ENCODE peak calls at places on chromosomes 2 and 18, in five cellular contexts. One of them, this sample, is unnamed.

GRCh38 chr18:6992761-6993160 is 124.8 kb downstream of the LAMA1 start:
- DNase-seq in endothelial cell: no peak
- DNase-seq in HEK293T: no peak
- DNase-seq in Right ventricle myocardium inferior: no peak
- DNase-seq in ELR: no peak
- DNase-seq in this sample: no peak

GRCh38 chr2:101230541-101230993 is 22.1 kb upstream of the CNOT11 start:
- DNase-seq in ELR: no peak
- DNase-seq in Right ventricle myocardium inferior: no peak
- DNase-seq in HEK293T: no peak
- DNase-seq in endothelial cell: no peak
- DNase-seq in this sample: no peak

GRCh38 chr2:85769236-85769986 is 15.6 kb downstream of the ATOH8 start:
- DNase-seq in endothelial cell: peak
- DNase-seq in Right ventricle myocardium inferior: no peak
- DNase-seq in HEK293T: peak
- DNase-seq in ELR: peak
- DNase-seq in this sample: peak

GRCh38 chr2:240224676-240225075 is 84.2 kb upstream of the OTOS start:
- DNase-seq in HEK293T: no peak
- DNase-seq in ELR: peak
- DNase-seq in Right ventricle myocardium inferior: no peak
- DNase-seq in endothelial cell: no peak
- DNase-seq in this sample: no peak

GRCh38 chr2:70123051-70123828 is 36.0 kb downstream of the PCBP1 start:
- DNase-seq in endothelial cell: no peak
- DNase-seq in Right ventricle myocardium inferior: no peak
- DNase-seq in HEK293T: peak
- DNase-seq in ELR: peak
- DNase-seq in this sample: no peak

GRCh38 chr2:100708333-100708732 is 111.6 kb upstream of the NPAS2 start:
- DNase-seq in Right ventricle myocardium inferior: no peak
- DNase-seq in HEK293T: no peak
- DNase-seq in endothelial cell: no peak
- DNase-seq in ELR: no peak
- DNase-seq in this sample: no peak

GRCh38 chr2:122478773-122479172 is 723.3 kb downstream of the TSN start:
- DNase-seq in Right ventricle myocardium inferior: no peak
- DNase-seq in HEK293T: no peak
- DNase-seq in endothelial cell: no peak
- DNase-seq in ELR: no peak
- DNase-seq in this sample: no peak

GRCh38 chr2:215612770-215613169 is 176.9 kb upstream of the FN1 start:
- DNase-seq in HEK293T: no peak
- DNase-seq in endothelial cell: no peak
- DNase-seq in ELR: peak
- DNase-seq in Right ventricle myocardium inferior: no peak
- DNase-seq in this sample: no peak

GRCh38 chr2:48569433-48569832 is 39.5 kb downstream of the STON1 start:
- DNase-seq in Right ventricle myocardium inferior: no peak
- DNase-seq in endothelial cell: no peak
- DNase-seq in ELR: no peak
- DNase-seq in HEK293T: no peak
- DNase-seq in this sample: no peak

GRCh38 chr2:73983322-73984202 is 1.1 kb upstream of the TET3 start:
- DNase-seq in Right ventricle myocardium inferior: no peak
- DNase-seq in endothelial cell: no peak
- DNase-seq in HEK293T: no peak
- DNase-seq in ELR: no peak
- DNase-seq in this sample: no peak

GRCh38 chr2:44759823-44760222 is 181.7 kb upstream of the SIX3 start:
- DNase-seq in Right ventricle myocardium inferior: no peak
- DNase-seq in endothelial cell: no peak
- DNase-seq in ELR: no peak
- DNase-seq in HEK293T: no peak
- DNase-seq in this sample: no peak

GRCh38 chr2:178221556-178221955 is 27.2 kb downstream of the OSBPL6 start:
- DNase-seq in HEK293T: no peak
- DNase-seq in endothelial cell: no peak
- DNase-seq in ELR: no peak
- DNase-seq in Right ventricle myocardium inferior: no peak
- DNase-seq in this sample: no peak

GRCh38 chr2:138948070-138948539 is 167.9 kb upstream of the NXPH2 start:
- DNase-seq in Right ventricle myocardium inferior: no peak
- DNase-seq in ELR: peak
- DNase-seq in HEK293T: no peak
- DNase-seq in endothelial cell: no peak
- DNase-seq in this sample: no peak

GRCh38 chr2:16900405-16901025 is 234.9 kb upstream of the CYRIA start:
- DNase-seq in ELR: peak
- DNase-seq in endothelial cell: peak
- DNase-seq in Right ventricle myocardium inferior: no peak
- DNase-seq in HEK293T: no peak
- DNase-seq in this sample: peak

GRCh38 chr18:48022531-48023330 is 92.3 kb upstream of the SMAD2 start:
- DNase-seq in endothelial cell: peak
- DNase-seq in Right ventricle myocardium inferior: no peak
- DNase-seq in HEK293T: peak
- DNase-seq in ELR: peak
- DNase-seq in this sample: peak

GRCh38 chr2:241817126-241817820 is 8.3 kb downstream of the NEU4 start:
- DNase-seq in ELR: no peak
- DNase-seq in HEK293T: no peak
- DNase-seq in Right ventricle myocardium inferior: peak
- DNase-seq in endothelial cell: no peak
- DNase-seq in this sample: no peak

GRCh38 chr18:63897072-63897471 is 9.6 kb downstream of the SERPINB2 start:
- DNase-seq in HEK293T: no peak
- DNase-seq in Right ventricle myocardium inferior: no peak
- DNase-seq in ELR: no peak
- DNase-seq in endothelial cell: no peak
- DNase-seq in this sample: no peak